ENCODE peak calls at places on chromosomes 4 and X, in ten cellular contexts. O is dorsolateral prefrontal cortex; F is transverse colon; P is esophagus squamous epithelium; E is brain microvascular endothelial cell; S is mesenchymal stem cell; J is heart right ventricle; X is left lung; N is CD4-positive, alpha-beta T cell; T is GM23338. R is an unnamed sample.

GRCh38 chrX:8939344-8939743 is 94.6 kb downstream of the FAM9B start:
- DNase-seq in O (no peak), F (no peak), P (no peak), E (no peak), S (no peak), J (no peak), X (no peak), N (no peak), T (no peak), R (no peak)

GRCh38 chr4:67430989-67431388 is 114.3 kb downstream of the CENPC start:
- DNase-seq in O (no peak), F (no peak), P (no peak), E (no peak), S (no peak), J (no peak), X (no peak), N (no peak), T (no peak), R (no peak)

GRCh38 chrX:154444755-154445246 is 860 bp downstream of the FAM50A start:
- DNase-seq in O (no peak), F (no peak), P (no peak), E (no peak), S (no peak), J (no peak), X (no peak), N (no peak), T (no peak), R (no peak)

GRCh38 chr4:1243451-1244080 is 5.4 kb downstream of the CTBP1 start:
- DNase-seq in O (no peak), F (peak; percentile 11), P (no peak), E (no peak), S (no peak), J (no peak), X (peak; percentile 30), N (no peak), T (no peak), R (no peak)

GRCh38 chr4:165879581-165879980 is 6.5 kb downstream of the TLL1 start:
- DNase-seq in O (no peak), F (no peak), P (no peak), E (no peak), S (no peak), J (no peak), X (no peak), N (no peak), T (no peak), R (no peak)

GRCh38 chrX:123173833-123174232 is 10.2 kb upstream of the GRIA3 start:
- DNase-seq in O (no peak), F (no peak), P (no peak), E (no peak), S (no peak), J (no peak), X (no peak), N (no peak), T (peak; percentile 39), R (no peak)

GRCh38 chr4:141768954-141769353 is 132.6 kb downstream of the IL15 start:
- DNase-seq in O (no peak), F (no peak), P (no peak), E (peak; percentile 82), S (peak; percentile 15), J (no peak), X (no peak), N (no peak), T (peak; percentile 5), R (no peak)

GRCh38 chrX:122004127-122004526 is 956.7 kb downstream of the GLUD2 start:
- DNase-seq in O (no peak), F (no peak), P (no peak), E (no peak), S (no peak), J (no peak), X (no peak), N (no peak), T (no peak), R (no peak)

GRCh38 chr4:81676552-81676951 is 204.8 kb upstream of the RASGEF1B start:
- DNase-seq in O (no peak), F (no peak), P (no peak), E (no peak), S (no peak), J (no peak), X (no peak), N (no peak), T (no peak), R (no peak)
- H3K27ac ChIP-seq in O (no peak overlapping the region), F (no peak overlapping the region), P (no peak overlapping the region), E (no peak overlapping the region), S (no peak overlapping the region), J (no peak overlapping the region), X (no peak overlapping the region), N (no peak overlapping the region), T (no peak overlapping the region), R (no peak overlapping the region)

DNA sequence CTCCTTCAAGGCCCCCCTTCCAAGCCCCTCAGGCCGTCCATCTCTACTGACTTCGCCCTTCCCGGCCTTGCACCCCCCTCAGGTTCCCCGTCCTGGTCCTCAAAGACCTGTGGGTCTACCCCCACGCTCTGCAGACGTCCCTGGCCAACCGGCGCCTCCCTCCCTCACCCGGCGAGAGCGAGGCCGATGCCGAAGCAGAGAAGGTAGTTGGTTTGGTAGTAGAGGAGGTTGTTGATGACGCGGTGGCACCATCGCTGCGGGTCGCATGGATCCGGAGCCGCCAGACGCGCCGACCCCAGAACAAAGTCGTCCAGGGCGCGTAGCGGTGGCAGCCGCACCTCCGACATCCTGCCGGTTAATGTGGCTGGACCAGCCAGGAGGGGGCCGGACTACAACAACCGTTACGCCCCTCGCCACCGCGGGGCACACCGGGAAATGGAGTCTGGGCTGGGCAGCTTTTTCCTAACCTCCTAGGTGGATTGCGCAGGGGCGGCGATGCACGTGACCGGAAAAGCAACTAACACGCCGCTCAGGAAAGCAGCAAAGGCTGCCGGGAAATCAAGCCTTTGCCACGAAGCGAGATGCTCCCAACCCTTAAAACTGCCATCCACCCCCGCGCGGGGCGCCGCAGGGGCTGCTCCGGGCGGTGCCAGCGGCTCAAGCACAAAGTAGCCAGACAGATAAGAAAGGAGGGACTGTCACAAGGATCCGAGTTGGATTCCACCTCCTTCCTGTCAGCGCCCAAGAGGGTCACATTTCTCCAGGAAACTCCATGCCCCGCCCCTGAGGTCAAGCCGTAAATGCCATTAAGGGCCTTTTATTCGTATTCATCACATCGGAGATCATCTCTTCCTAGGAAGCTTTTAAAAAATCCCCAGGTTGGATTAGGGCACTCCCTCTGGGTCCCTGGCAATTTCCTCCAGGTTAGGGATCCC is at the start of gene PRAF2:
- DNase-seq in O (peak; percentile 94), F (peak; percentile 94), P (peak; percentile 60), E (peak; percentile 87), S (peak; percentile 90), J (peak; percentile 93), X (peak; percentile 94), N (peak; percentile 87), T (peak; percentile 92), R (peak; percentile 52)
- H3K27ac ChIP-seq in O (peak within 1 kb of the TSS; percentile 86), F (peak within 1 kb of the TSS; percentile 77), P (peak within 1 kb of the TSS; percentile 89), E (peak within 1 kb of the TSS; percentile 2), S (no peak within 1 kb of the TSS), J (peak within 1 kb of the TSS; percentile 86), X (peak within 1 kb of the TSS; percentile 78), N (peak within 1 kb of the TSS; percentile 60), T (no peak within 1 kb of the TSS), R (peak within 1 kb of the TSS; percentile 9)

GRCh38 chr4:23874536-23874901 is 15.3 kb downstream of the PPARGC1A start:
- DNase-seq in O (no peak), F (no peak), P (no peak), E (no peak), S (no peak), J (no peak), X (no peak), N (no peak), T (no peak), R (no peak)

GRCh38 chr4:23871420-23871819 is 18.4 kb downstream of the PPARGC1A start:
- DNase-seq in O (no peak), F (no peak), P (no peak), E (no peak), S (no peak), J (no peak), X (no peak), N (no peak), T (no peak), R (no peak)

GRCh38 chr4:23876418-23877089 is 13.3 kb downstream of the PPARGC1A start:
- DNase-seq in O (no peak), F (peak; percentile 35), P (no peak), E (no peak), S (no peak), J (no peak), X (no peak), N (no peak), T (peak; percentile 55), R (no peak)

GRCh38 chr4:23875317-23875716 is 14.5 kb downstream of the PPARGC1A start:
- DNase-seq in O (no peak), F (no peak), P (no peak), E (no peak), S (no peak), J (no peak), X (no peak), N (no peak), T (no peak), R (no peak)

DNA sequence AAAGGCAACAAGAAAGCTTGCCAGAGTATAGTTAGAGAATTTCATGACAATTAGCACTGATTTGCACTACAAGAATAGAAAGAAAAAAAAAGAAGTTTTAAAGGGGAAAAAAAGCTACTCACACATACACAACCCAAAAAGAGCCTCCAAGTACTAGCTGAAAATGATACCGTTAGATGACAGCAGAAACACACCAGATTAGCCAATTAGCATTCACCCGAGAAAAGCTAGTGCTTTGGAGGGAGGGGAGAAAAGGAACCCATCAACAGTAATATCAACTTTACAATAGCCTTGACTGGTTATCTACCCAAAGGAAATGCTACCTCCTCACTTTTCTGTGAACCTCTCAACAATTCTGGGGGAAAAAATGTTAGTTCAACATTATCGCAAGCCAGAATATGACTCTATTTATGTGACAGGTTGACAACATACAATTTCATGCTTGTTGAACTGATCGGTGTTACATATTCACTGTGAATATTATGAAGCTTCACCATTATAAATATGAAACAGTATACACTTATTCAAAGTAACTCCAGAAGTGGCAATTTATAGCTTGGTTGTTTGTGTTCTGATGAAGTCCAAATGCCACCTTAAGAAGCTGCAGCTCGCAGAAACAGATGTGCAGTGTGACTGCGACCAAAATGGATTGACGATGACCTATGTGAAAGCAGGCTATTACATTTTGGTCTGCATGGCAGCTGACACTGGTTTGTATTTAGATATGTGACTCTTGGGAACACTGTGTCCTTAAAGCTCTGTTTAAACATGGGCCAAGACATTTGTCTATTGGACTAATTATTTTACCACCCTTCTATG is 15.9 kb downstream of the PPARGC1A start:
- DNase-seq in O (no peak), F (no peak), P (no peak), E (no peak), S (no peak), J (no peak), X (no peak), N (no peak), T (no peak), R (no peak)
- H3K27ac ChIP-seq in O (no peak overlapping the region), F (peak overlapping the region; percentile 74), P (no peak overlapping the region), E (no peak overlapping the region), S (no peak overlapping the region), J (peak overlapping the region; percentile 72), X (no peak overlapping the region), N (no peak overlapping the region), T (no peak overlapping the region), R (no peak overlapping the region)

GRCh38 chr4:108130955-108131354 is 37.8 kb downstream of the LEF1 start:
- DNase-seq in O (no peak), F (no peak), P (no peak), E (no peak), S (no peak), J (no peak), X (no peak), N (no peak), T (peak; percentile 57), R (no peak)

GRCh38 chr4:108126806-108127205 is 41.9 kb downstream of the LEF1 start:
- DNase-seq in O (no peak), F (no peak), P (no peak), E (no peak), S (no peak), J (no peak), X (no peak), N (no peak), T (no peak), R (no peak)

GRCh38 chr4:108129226-108129625 is 39.5 kb downstream of the LEF1 start:
- DNase-seq in O (no peak), F (no peak), P (no peak), E (no peak), S (no peak), J (no peak), X (no peak), N (no peak), T (no peak), R (no peak)
- H3K27ac ChIP-seq in O (no peak overlapping the region), F (no peak overlapping the region), P (no peak overlapping the region), E (no peak overlapping the region), S (no peak overlapping the region), J (no peak overlapping the region), X (no peak overlapping the region), N (peak overlapping the region; percentile 60), T (no peak overlapping the region), R (no peak overlapping the region)